ENCODE peak calls at places on chromosome 20, in seven cellular contexts. T, U, M, B, E, A and V are unnamed samples.

GRCh38 chr20:31562241-31562640 is 42.8 kb upstream of the ID1 start:
- DNase-seq in T (no peak), U (no peak), M (no peak), B (no peak), E (no peak), A (no peak), V (no peak)

GRCh38 chr20:23039136-23039875 is 4.2 kb downstream of the SSTR4 start:
- DNase-seq in T (no peak), U (no peak), M (no peak), B (no peak), E (no peak), A (no peak), V (no peak)

GRCh38 chr20:24497851-24498250 is 28.4 kb downstream of the SYNDIG1 start:
- DNase-seq in T (no peak), U (no peak), M (peak; percentile 83), B (peak; percentile 10), E (no peak), A (no peak), V (no peak)

GRCh38 chr20:50278684-50279531 is 88.3 kb downstream of the CEBPB start:
- DNase-seq in T (no peak), U (no peak), M (no peak), B (no peak), E (no peak), A (no peak), V (no peak)

GRCh38 chr20:61940491-61940890 is 125.2 kb downstream of the TAF4 start:
- DNase-seq in T (no peak), U (no peak), M (no peak), B (no peak), E (no peak), A (no peak), V (no peak)

GRCh38 chr20:61588356-61589054 is 336.4 kb downstream of the CDH4 start:
- DNase-seq in T (peak; percentile 54), U (no peak), M (peak; percentile 62), B (no peak), E (no peak), A (no peak), V (no peak)

GRCh38 chr20:60085551-60086132 is 127.4 kb downstream of the CDH26 start:
- DNase-seq in T (no peak), U (no peak), M (no peak), B (no peak), E (no peak), A (no peak), V (no peak)

GRCh38 chr20:62660768-62661167 is 18.5 kb downstream of the SLCO4A1 start:
- DNase-seq in T (no peak), U (no peak), M (no peak), B (no peak), E (no peak), A (no peak), V (no peak)

GRCh38 chr20:24616258-24617079 is 147.0 kb downstream of the SYNDIG1 start:
- DNase-seq in T (no peak), U (no peak), M (no peak), B (no peak), E (no peak), A (no peak), V (no peak)

GRCh38 chr20:44738779-44739477 is 6.7 kb upstream of the KCNK15 start:
- DNase-seq in T (peak; percentile 71), U (peak; percentile 84), M (peak; percentile 56), B (peak; percentile 75), E (peak; percentile 74), A (no peak), V (peak; percentile 88)

GRCh38 chr20:11266571-11266970 is 592.8 kb upstream of the JAG1 start:
- DNase-seq in T (peak; percentile 2), U (no peak), M (no peak), B (no peak), E (no peak), A (no peak), V (no peak)

GRCh38 chr20:11261533-11262000 is 587.8 kb upstream of the JAG1 start:
- DNase-seq in T (peak; percentile 82), U (no peak), M (peak; percentile 97), B (peak; percentile 51), E (no peak), A (no peak), V (no peak)

GRCh38 chr20:47717421-47717820 is 67.9 kb downstream of the SULF2 start:
- DNase-seq in T (no peak), U (no peak), M (no peak), B (no peak), E (no peak), A (no peak), V (no peak)

GRCh38 chr20:38937000-38937399 is 10.8 kb downstream of the FAM83D start:
- DNase-seq in T (no peak), U (no peak), M (no peak), B (no peak), E (no peak), A (no peak), V (no peak)